ENCODE peak calls at places on chromosome 21, in ten cellular contexts. J is BJ; V is amygdala; O is stimulated activated CD8-positive, alpha-beta memory T cell treated with anti-CD3 and anti-CD28 coated beads, Interleukin-12 subunit alpha, Interleukin-12 subunit beta, amount 100 ng/mL, for 1 hour; M is naive B cell; E is lower lobe of right lung; S is cardiac fibroblast; C is hepatic stellate cell; B is IMR-90; L is activated CD8-positive, alpha-beta memory T cell treated with anti-CD3 and anti-CD28 coated beads, Interleukin-2, amount 10 ng/mL, durations not matched to agents 7 days and 5 days. F is an unnamed sample.

GRCh38 chr21:32597205-32597604 is 11.9 kb upstream of the TCP10L start:
- DNase-seq in J (peak; percentile 47), V (no peak), O (no peak), M (no peak), E (no peak), S (peak; percentile 94), C (peak; percentile 62), B (peak; percentile 95), L (no peak), F (peak; percentile 39)

GRCh38 chr21:35828161-35828560 is 232.2 kb downstream of the SETD4 start:
- DNase-seq in J (no peak), V (no peak), O (no peak), M (no peak), E (no peak), S (no peak), C (no peak), B (no peak), L (no peak), F (no peak)

GRCh38 chr21:25487046-25487594 is 120.2 kb downstream of the MRPL39 start:
- DNase-seq in J (no peak), V (no peak), O (no peak), M (no peak), E (no peak), S (peak; percentile 52), C (no peak), B (no peak), L (no peak), F (no peak)

GRCh38 chr21:44365251-44365966 is 12.0 kb downstream of the TRPM2 start:
- DNase-seq in J (no peak), V (no peak), O (no peak), M (no peak), E (no peak), S (no peak), C (no peak), B (no peak), L (no peak), F (no peak)

GRCh38 chr21:37508341-37508740 is 141.8 kb downstream of the DYRK1A start:
- DNase-seq in J (no peak), V (no peak), O (no peak), M (no peak), E (no peak), S (no peak), C (no peak), B (no peak), L (no peak), F (no peak)

GRCh38 chr21:43766734-43767497 is 9.2 kb downstream of the CSTB start:
- DNase-seq in J (no peak), V (no peak), O (no peak), M (no peak), E (no peak), S (no peak), C (no peak), B (no peak), L (no peak), F (no peak)

GRCh38 chr21:28160378-28160777 is 832.3 kb downstream of the LTN1 start:
- DNase-seq in J (no peak), V (no peak), O (no peak), M (no peak), E (no peak), S (peak; percentile 28), C (no peak), B (no peak), L (no peak), F (peak; percentile 6)

GRCh38 chr21:45152265-45152746 is 77.9 kb downstream of the ADARB1 start:
- DNase-seq in J (no peak), V (no peak), O (peak; percentile 44), M (peak; percentile 71), E (peak; percentile 77), S (no peak), C (no peak), B (no peak), L (peak; percentile 92), F (no peak)

GRCh38 chr21:26732442-26733221 is 112.6 kb downstream of the ADAMTS1 start:
- DNase-seq in J (no peak), V (peak; percentile 26), O (no peak), M (no peak), E (peak; percentile 49), S (peak; percentile 66), C (peak; percentile 17), B (peak; percentile 57), L (no peak), F (peak; percentile 38)

GRCh38 chr21:42308161-42308913 is 6.9 kb downstream of the TFF3 start:
- DNase-seq in J (no peak), V (no peak), O (no peak), M (no peak), E (no peak), S (no peak), C (no peak), B (no peak), L (no peak), F (no peak)

GRCh38 chr21:44756416-44757185 is 45.0 kb downstream of the UBE2G2 start:
- DNase-seq in J (no peak), V (no peak), O (no peak), M (no peak), E (no peak), S (no peak), C (no peak), B (no peak), L (no peak), F (no peak)

GRCh38 chr21:31553461-31553860 is 106.0 kb upstream of the SOD1 start:
- DNase-seq in J (no peak), V (no peak), O (no peak), M (no peak), E (no peak), S (no peak), C (no peak), B (no peak), L (no peak), F (no peak)

GRCh38 chr21:35575280-35575915 is 484.9 kb downstream of the SETD4 start:
- DNase-seq in J (peak; percentile 54), V (no peak), O (no peak), M (no peak), E (no peak), S (peak; percentile 78), C (peak; percentile 54), B (peak; percentile 96), L (no peak), F (peak; percentile 65)

GRCh38 chr21:36700295-36700960 is 1.5 kb downstream of the SIM2 start:
- DNase-seq in J (no peak), V (no peak), O (no peak), M (no peak), E (no peak), S (no peak), C (no peak), B (no peak), L (no peak), F (no peak)

GRCh38 chr21:33751533-33751932 is 109.2 kb downstream of the ITSN1 start:
- DNase-seq in J (no peak), V (no peak), O (no peak), M (no peak), E (no peak), S (no peak), C (no peak), B (no peak), L (no peak), F (no peak)

GRCh38 chr21:44428281-44428942 is 26.9 kb upstream of the LRRC3 start:
- DNase-seq in J (no peak), V (no peak), O (no peak), M (peak; percentile 53), E (peak; percentile 54), S (peak; percentile 12), C (no peak), B (no peak), L (peak; percentile 69), F (no peak)

GRCh38 chr21:29213513-29214385 is 83.3 kb downstream of the MAP3K7CL start:
- DNase-seq in J (no peak), V (no peak), O (no peak), M (no peak), E (no peak), S (no peak), C (no peak), B (no peak), L (no peak), F (no peak)

GRCh38 chr21:38308010-38308784 is 51.4 kb downstream of the KCNJ15 start:
- DNase-seq in J (no peak), V (no peak), O (no peak), M (no peak), E (no peak), S (no peak), C (no peak), B (peak; percentile 12), L (no peak), F (no peak)

GRCh38 chr21:30206551-30207251 is 9.2 kb downstream of the CLDN8 start:
- DNase-seq in J (no peak), V (no peak), O (no peak), M (no peak), E (no peak), S (peak; percentile 70), C (peak; percentile 21), B (no peak), L (no peak), F (no peak)

GRCh38 chr21:25891596-25891995 is 156.8 kb downstream of the GABPA start:
- DNase-seq in J (no peak), V (no peak), O (no peak), M (no peak), E (no peak), S (no peak), C (no peak), B (no peak), L (no peak), F (no peak)

GRCh38 chr21:40623550-40623949 is 223.4 kb downstream of the DSCAM start:
- DNase-seq in J (no peak), V (no peak), O (no peak), M (no peak), E (no peak), S (no peak), C (no peak), B (no peak), L (no peak), F (no peak)

GRCh38 chr21:28480091-28480869 is 512.4 kb downstream of the LTN1 start:
- DNase-seq in J (peak; percentile 19), V (no peak), O (no peak), M (no peak), E (no peak), S (no peak), C (no peak), B (no peak), L (no peak), F (no peak)

GRCh38 chr21:15208787-15209186 is 144.0 kb upstream of the NRIP1 start:
- DNase-seq in J (no peak), V (no peak), O (no peak), M (no peak), E (no peak), S (no peak), C (no peak), B (no peak), L (no peak), F (no peak)

GRCh38 chr21:35853321-35853922 is 206.9 kb downstream of the SETD4 start:
- DNase-seq in J (no peak), V (no peak), O (no peak), M (no peak), E (no peak), S (no peak), C (peak; percentile 24), B (peak; percentile 60), L (no peak), F (no peak)

GRCh38 chr21:46504681-46505080 is 46.0 kb downstream of the DIP2A start:
- DNase-seq in J (no peak), V (no peak), O (no peak), M (no peak), E (no peak), S (no peak), C (no peak), B (no peak), L (no peak), F (no peak)

GRCh38 chr21:45045481-45045880 is 28.9 kb upstream of the ADARB1 start:
- DNase-seq in J (no peak), V (no peak), O (no peak), M (no peak), E (no peak), S (peak; percentile 70), C (no peak), B (no peak), L (no peak), F (no peak)

GRCh38 chr21:26887241-26887640 is 42.0 kb upstream of the ADAMTS1 start:
- DNase-seq in J (peak; percentile 24), V (no peak), O (no peak), M (no peak), E (no peak), S (peak; percentile 16), C (no peak), B (peak; percentile 15), L (no peak), F (no peak)

GRCh38 chr21:32713726-32714125 is 14.1 kb downstream of the SYNJ1 start:
- DNase-seq in J (no peak), V (no peak), O (no peak), M (no peak), E (no peak), S (no peak), C (no peak), B (no peak), L (no peak), F (no peak)

F was measured in AG08396.